ENCODE peak calls at places on chromosome 2, in eight cellular contexts. One of them, this sample, is unnamed.

GRCh38 chr2:221943078-221943810 is 355.6 kb downstream of the PAX3 start:
- DNase-seq in activated effector memory CD4-positive, alpha-beta T cell treated with anti-CD3 and anti-CD28 coated beads, Interleukin-2, amount 50 U/mL, for 16 hours: no peak
- DNase-seq in NCI-H1105 treated with DMSO at 0.1 percent for 48 hours: no peak
- DNase-seq in NCI-H187: no peak
- DNase-seq in activated naive CD8-positive, alpha-beta T cell treated with anti-CD3 and anti-CD28 coated beads, Interleukin-2, amount 50 U/mL, for 24 hours: no peak
- DNase-seq in HT1080: peak; percentile 78
- DNase-seq in hypothalamus: no peak
- DNase-seq in AG10803: peak; percentile 43
- DNase-seq in this sample: no peak

GRCh38 chr2:116842164-116842563 is 972.3 kb upstream of the DDX18 start:
- DNase-seq in activated effector memory CD4-positive, alpha-beta T cell treated with anti-CD3 and anti-CD28 coated beads, Interleukin-2, amount 50 U/mL, for 16 hours: no peak
- DNase-seq in NCI-H1105 treated with DMSO at 0.1 percent for 48 hours: no peak
- DNase-seq in NCI-H187: no peak
- DNase-seq in activated naive CD8-positive, alpha-beta T cell treated with anti-CD3 and anti-CD28 coated beads, Interleukin-2, amount 50 U/mL, for 24 hours: no peak
- DNase-seq in HT1080: no peak
- DNase-seq in hypothalamus: no peak
- DNase-seq in AG10803: no peak
- DNase-seq in this sample: no peak

GRCh38 chr2:239550336-239550735 is 149.5 kb upstream of the HDAC4 start:
- DNase-seq in activated effector memory CD4-positive, alpha-beta T cell treated with anti-CD3 and anti-CD28 coated beads, Interleukin-2, amount 50 U/mL, for 16 hours: no peak
- DNase-seq in NCI-H1105 treated with DMSO at 0.1 percent for 48 hours: no peak
- DNase-seq in NCI-H187: no peak
- DNase-seq in activated naive CD8-positive, alpha-beta T cell treated with anti-CD3 and anti-CD28 coated beads, Interleukin-2, amount 50 U/mL, for 24 hours: no peak
- DNase-seq in HT1080: no peak
- DNase-seq in hypothalamus: no peak
- DNase-seq in AG10803: peak; percentile 54
- DNase-seq in this sample: no peak

GRCh38 chr2:233811732-233812131 is 33.6 kb downstream of the MROH2A start:
- DNase-seq in activated effector memory CD4-positive, alpha-beta T cell treated with anti-CD3 and anti-CD28 coated beads, Interleukin-2, amount 50 U/mL, for 16 hours: peak; percentile 37
- DNase-seq in NCI-H1105 treated with DMSO at 0.1 percent for 48 hours: no peak
- DNase-seq in NCI-H187: no peak
- DNase-seq in activated naive CD8-positive, alpha-beta T cell treated with anti-CD3 and anti-CD28 coated beads, Interleukin-2, amount 50 U/mL, for 24 hours: no peak
- DNase-seq in HT1080: no peak
- DNase-seq in hypothalamus: no peak
- DNase-seq in AG10803: no peak
- DNase-seq in this sample: no peak

GRCh38 chr2:38751847-38752410 is 768 bp upstream of the SRSF7 start:
- DNase-seq in activated effector memory CD4-positive, alpha-beta T cell treated with anti-CD3 and anti-CD28 coated beads, Interleukin-2, amount 50 U/mL, for 16 hours: no peak
- DNase-seq in NCI-H1105 treated with DMSO at 0.1 percent for 48 hours: no peak
- DNase-seq in NCI-H187: no peak
- DNase-seq in activated naive CD8-positive, alpha-beta T cell treated with anti-CD3 and anti-CD28 coated beads, Interleukin-2, amount 50 U/mL, for 24 hours: no peak
- DNase-seq in HT1080: no peak
- DNase-seq in hypothalamus: no peak
- DNase-seq in AG10803: no peak
- DNase-seq in this sample: no peak

GRCh38 chr2:99689135-99689742 is 199.4 kb upstream of the REV1 start:
- DNase-seq in activated effector memory CD4-positive, alpha-beta T cell treated with anti-CD3 and anti-CD28 coated beads, Interleukin-2, amount 50 U/mL, for 16 hours: no peak
- DNase-seq in NCI-H1105 treated with DMSO at 0.1 percent for 48 hours: no peak
- DNase-seq in NCI-H187: no peak
- DNase-seq in activated naive CD8-positive, alpha-beta T cell treated with anti-CD3 and anti-CD28 coated beads, Interleukin-2, amount 50 U/mL, for 24 hours: no peak
- DNase-seq in HT1080: no peak
- DNase-seq in hypothalamus: no peak
- DNase-seq in AG10803: no peak
- DNase-seq in this sample: no peak

GRCh38 chr2:127219716-127220090 is 396 bp downstream of the CYP27C1 start:
- DNase-seq in activated effector memory CD4-positive, alpha-beta T cell treated with anti-CD3 and anti-CD28 coated beads, Interleukin-2, amount 50 U/mL, for 16 hours: no peak
- DNase-seq in NCI-H1105 treated with DMSO at 0.1 percent for 48 hours: no peak
- DNase-seq in NCI-H187: no peak
- DNase-seq in activated naive CD8-positive, alpha-beta T cell treated with anti-CD3 and anti-CD28 coated beads, Interleukin-2, amount 50 U/mL, for 24 hours: no peak
- DNase-seq in HT1080: no peak
- DNase-seq in hypothalamus: no peak
- DNase-seq in AG10803: no peak
- DNase-seq in this sample: no peak

GRCh38 chr2:203225423-203226039 is 13.3 kb upstream of the CYP20A1 start:
- DNase-seq in activated effector memory CD4-positive, alpha-beta T cell treated with anti-CD3 and anti-CD28 coated beads, Interleukin-2, amount 50 U/mL, for 16 hours: peak; percentile 71
- DNase-seq in NCI-H1105 treated with DMSO at 0.1 percent for 48 hours: peak; percentile 18
- DNase-seq in NCI-H187: peak; percentile 1
- DNase-seq in activated naive CD8-positive, alpha-beta T cell treated with anti-CD3 and anti-CD28 coated beads, Interleukin-2, amount 50 U/mL, for 24 hours: peak; percentile 20
- DNase-seq in HT1080: peak; percentile 15
- DNase-seq in hypothalamus: no peak
- DNase-seq in AG10803: peak; percentile 4
- DNase-seq in this sample: no peak

GRCh38 chr2:209974566-209974965 is 27.9 kb upstream of the RPE start:
- DNase-seq in activated effector memory CD4-positive, alpha-beta T cell treated with anti-CD3 and anti-CD28 coated beads, Interleukin-2, amount 50 U/mL, for 16 hours: no peak
- DNase-seq in NCI-H1105 treated with DMSO at 0.1 percent for 48 hours: no peak
- DNase-seq in NCI-H187: no peak
- DNase-seq in activated naive CD8-positive, alpha-beta T cell treated with anti-CD3 and anti-CD28 coated beads, Interleukin-2, amount 50 U/mL, for 24 hours: no peak
- DNase-seq in HT1080: peak; percentile 16
- DNase-seq in hypothalamus: no peak
- DNase-seq in AG10803: no peak
- DNase-seq in this sample: no peak

GRCh38 chr2:149572102-149572953 is 15.2 kb downstream of the MMADHC start:
- DNase-seq in activated effector memory CD4-positive, alpha-beta T cell treated with anti-CD3 and anti-CD28 coated beads, Interleukin-2, amount 50 U/mL, for 16 hours: no peak
- DNase-seq in NCI-H1105 treated with DMSO at 0.1 percent for 48 hours: no peak
- DNase-seq in NCI-H187: no peak
- DNase-seq in activated naive CD8-positive, alpha-beta T cell treated with anti-CD3 and anti-CD28 coated beads, Interleukin-2, amount 50 U/mL, for 24 hours: no peak
- DNase-seq in HT1080: no peak
- DNase-seq in hypothalamus: no peak
- DNase-seq in AG10803: peak; percentile 66
- DNase-seq in this sample: no peak